ENCODE peak calls at places on chromosome 13, in nine cellular contexts. One of them, this sample, is unnamed.

GRCh38 chr13:44380404-44381165 is 7.0 kb downstream of the SERP2 start:
- DNase-seq in astrocyte: peak
- DNase-seq in tibial nerve: no peak
- DNase-seq in IMR-90: peak
- DNase-seq in dorsolateral prefrontal cortex: no peak
- DNase-seq in transverse colon: no peak
- DNase-seq in ascending aorta: no peak
- DNase-seq in adrenal gland: no peak
- DNase-seq in CD4-positive, alpha-beta T cell: no peak
- DNase-seq in this sample: peak

GRCh38 chr13:33281951-33282595 is 3.5 kb downstream of the STARD13 start:
- DNase-seq in astrocyte: peak
- DNase-seq in tibial nerve: no peak
- DNase-seq in IMR-90: peak
- DNase-seq in dorsolateral prefrontal cortex: no peak
- DNase-seq in transverse colon: no peak
- DNase-seq in ascending aorta: no peak
- DNase-seq in adrenal gland: no peak
- DNase-seq in CD4-positive, alpha-beta T cell: no peak
- DNase-seq in this sample: peak

GRCh38 chr13:97068964-97069815 is 74.9 kb upstream of the OXGR1 start:
- DNase-seq in astrocyte: no peak
- DNase-seq in tibial nerve: no peak
- DNase-seq in IMR-90: no peak
- DNase-seq in dorsolateral prefrontal cortex: no peak
- DNase-seq in transverse colon: no peak
- DNase-seq in ascending aorta: no peak
- DNase-seq in adrenal gland: no peak
- DNase-seq in CD4-positive, alpha-beta T cell: no peak
- DNase-seq in this sample: no peak

GRCh38 chr13:85529216-85529590 is 270.0 kb downstream of the SLITRK6 start:
- DNase-seq in astrocyte: peak
- DNase-seq in tibial nerve: no peak
- DNase-seq in IMR-90: peak
- DNase-seq in dorsolateral prefrontal cortex: no peak
- DNase-seq in transverse colon: no peak
- DNase-seq in ascending aorta: no peak
- DNase-seq in adrenal gland: no peak
- DNase-seq in CD4-positive, alpha-beta T cell: no peak
- DNase-seq in this sample: no peak

GRCh38 chr13:96780105-96780504 is 214.2 kb downstream of the OXGR1 start:
- DNase-seq in astrocyte: no peak
- DNase-seq in tibial nerve: no peak
- DNase-seq in IMR-90: no peak
- DNase-seq in dorsolateral prefrontal cortex: no peak
- DNase-seq in transverse colon: no peak
- DNase-seq in ascending aorta: no peak
- DNase-seq in adrenal gland: no peak
- DNase-seq in CD4-positive, alpha-beta T cell: no peak
- DNase-seq in this sample: no peak

GRCh38 chr13:44031555-44031954 is 151.9 kb downstream of the LACC1 start:
- DNase-seq in astrocyte: no peak
- DNase-seq in tibial nerve: no peak
- DNase-seq in IMR-90: no peak
- DNase-seq in dorsolateral prefrontal cortex: no peak
- DNase-seq in transverse colon: no peak
- DNase-seq in ascending aorta: no peak
- DNase-seq in adrenal gland: no peak
- DNase-seq in CD4-positive, alpha-beta T cell: no peak
- DNase-seq in this sample: no peak

GRCh38 chr13:20769091-20769490 is 4.7 kb downstream of the EEF1AKMT1 start:
- DNase-seq in astrocyte: no peak
- DNase-seq in tibial nerve: no peak
- DNase-seq in IMR-90: no peak
- DNase-seq in dorsolateral prefrontal cortex: no peak
- DNase-seq in transverse colon: no peak
- DNase-seq in ascending aorta: no peak
- DNase-seq in adrenal gland: no peak
- DNase-seq in CD4-positive, alpha-beta T cell: no peak
- DNase-seq in this sample: no peak

GRCh38 chr13:70253411-70253810 is 145.2 kb upstream of the KLHL1 start:
- DNase-seq in astrocyte: peak
- DNase-seq in tibial nerve: no peak
- DNase-seq in IMR-90: no peak
- DNase-seq in dorsolateral prefrontal cortex: no peak
- DNase-seq in transverse colon: no peak
- DNase-seq in ascending aorta: no peak
- DNase-seq in adrenal gland: no peak
- DNase-seq in CD4-positive, alpha-beta T cell: no peak
- DNase-seq in this sample: peak

GRCh38 chr13:85314686-85315085 is 484.5 kb downstream of the SLITRK6 start:
- DNase-seq in astrocyte: no peak
- DNase-seq in tibial nerve: no peak
- DNase-seq in IMR-90: no peak
- DNase-seq in dorsolateral prefrontal cortex: no peak
- DNase-seq in transverse colon: no peak
- DNase-seq in ascending aorta: no peak
- DNase-seq in adrenal gland: no peak
- DNase-seq in CD4-positive, alpha-beta T cell: no peak
- DNase-seq in this sample: no peak

GRCh38 chr13:91922969-91923592 is 524.7 kb downstream of the GPC5 start:
- DNase-seq in astrocyte: no peak
- DNase-seq in tibial nerve: no peak
- DNase-seq in IMR-90: no peak
- DNase-seq in dorsolateral prefrontal cortex: no peak
- DNase-seq in transverse colon: no peak
- DNase-seq in ascending aorta: no peak
- DNase-seq in adrenal gland: no peak
- DNase-seq in CD4-positive, alpha-beta T cell: no peak
- DNase-seq in this sample: no peak

GRCh38 chr13:50921706-50922105 is 12.1 kb downstream of the RNASEH2B start:
- DNase-seq in astrocyte: no peak
- DNase-seq in tibial nerve: no peak
- DNase-seq in IMR-90: no peak
- DNase-seq in dorsolateral prefrontal cortex: no peak
- DNase-seq in transverse colon: no peak
- DNase-seq in ascending aorta: no peak
- DNase-seq in adrenal gland: no peak
- DNase-seq in CD4-positive, alpha-beta T cell: no peak
- DNase-seq in this sample: no peak

GRCh38 chr13:103157034-103157433 is 90.8 kb upstream of the SLC10A2 start:
- DNase-seq in astrocyte: no peak
- DNase-seq in tibial nerve: no peak
- DNase-seq in IMR-90: no peak
- DNase-seq in dorsolateral prefrontal cortex: no peak
- DNase-seq in transverse colon: no peak
- DNase-seq in ascending aorta: no peak
- DNase-seq in adrenal gland: no peak
- DNase-seq in CD4-positive, alpha-beta T cell: no peak
- DNase-seq in this sample: peak

GRCh38 chr13:32829676-32830091 is 186.5 kb upstream of the KL start:
- DNase-seq in astrocyte: peak
- DNase-seq in tibial nerve: no peak
- DNase-seq in IMR-90: peak
- DNase-seq in dorsolateral prefrontal cortex: no peak
- DNase-seq in transverse colon: no peak
- DNase-seq in ascending aorta: no peak
- DNase-seq in adrenal gland: no peak
- DNase-seq in CD4-positive, alpha-beta T cell: no peak
- DNase-seq in this sample: peak

GRCh38 chr13:111217661-111218060 is 102.6 kb downstream of the ARHGEF7 start:
- DNase-seq in astrocyte: no peak
- DNase-seq in tibial nerve: no peak
- DNase-seq in IMR-90: no peak
- DNase-seq in dorsolateral prefrontal cortex: no peak
- DNase-seq in transverse colon: no peak
- DNase-seq in ascending aorta: no peak
- DNase-seq in adrenal gland: peak
- DNase-seq in CD4-positive, alpha-beta T cell: no peak
- DNase-seq in this sample: no peak

GRCh38 chr13:32019612-32020233 is 11.9 kb upstream of the FRY start:
- DNase-seq in astrocyte: peak
- DNase-seq in tibial nerve: no peak
- DNase-seq in IMR-90: peak
- DNase-seq in dorsolateral prefrontal cortex: peak
- DNase-seq in transverse colon: peak
- DNase-seq in ascending aorta: no peak
- DNase-seq in adrenal gland: peak
- DNase-seq in CD4-positive, alpha-beta T cell: no peak
- DNase-seq in this sample: no peak

GRCh38 chr13:19587635-19588300 is 26.4 kb upstream of the TPTE2 start:
- DNase-seq in astrocyte: peak
- DNase-seq in tibial nerve: no peak
- DNase-seq in IMR-90: peak
- DNase-seq in dorsolateral prefrontal cortex: no peak
- DNase-seq in transverse colon: no peak
- DNase-seq in ascending aorta: no peak
- DNase-seq in adrenal gland: no peak
- DNase-seq in CD4-positive, alpha-beta T cell: no peak
- DNase-seq in this sample: peak

GRCh38 chr13:40466271-40466670 is 200.2 kb downstream of the FOXO1 start:
- DNase-seq in astrocyte: no peak
- DNase-seq in tibial nerve: no peak
- DNase-seq in IMR-90: no peak
- DNase-seq in dorsolateral prefrontal cortex: no peak
- DNase-seq in transverse colon: no peak
- DNase-seq in ascending aorta: no peak
- DNase-seq in adrenal gland: no peak
- DNase-seq in CD4-positive, alpha-beta T cell: no peak
- DNase-seq in this sample: no peak

GRCh38 chr13:100301418-100301817 is 212.5 kb downstream of the PCCA start:
- DNase-seq in astrocyte: no peak
- DNase-seq in tibial nerve: no peak
- DNase-seq in IMR-90: no peak
- DNase-seq in dorsolateral prefrontal cortex: no peak
- DNase-seq in transverse colon: no peak
- DNase-seq in ascending aorta: no peak
- DNase-seq in adrenal gland: peak
- DNase-seq in CD4-positive, alpha-beta T cell: no peak
- DNase-seq in this sample: peak
- TF ChIP-seq CTCF in astrocyte: no peak
- TF ChIP-seq CTCF in tibial nerve: no peak
- TF ChIP-seq CTCF in IMR-90: no peak
- TF ChIP-seq CTCF in dorsolateral prefrontal cortex: no peak
- TF ChIP-seq CTCF in transverse colon: no peak
- TF ChIP-seq CTCF in ascending aorta: no peak
- TF ChIP-seq CTCF in adrenal gland: no peak
- TF ChIP-seq CTCF in CD4-positive, alpha-beta T cell: no peak
- TF ChIP-seq CTCF in this sample: no peak

GRCh38 chr13:89401209-89401810 is 1730.1 kb downstream of the SLITRK5 start:
- DNase-seq in astrocyte: peak
- DNase-seq in tibial nerve: no peak
- DNase-seq in IMR-90: peak
- DNase-seq in dorsolateral prefrontal cortex: no peak
- DNase-seq in transverse colon: no peak
- DNase-seq in ascending aorta: no peak
- DNase-seq in adrenal gland: no peak
- DNase-seq in CD4-positive, alpha-beta T cell: no peak
- DNase-seq in this sample: peak
- H3K27ac ChIP-seq in astrocyte: peak
- H3K27ac ChIP-seq in tibial nerve: no peak
- H3K27ac ChIP-seq in IMR-90: peak
- H3K27ac ChIP-seq in dorsolateral prefrontal cortex: no peak
- H3K27ac ChIP-seq in transverse colon: no peak
- H3K27ac ChIP-seq in ascending aorta: no peak
- H3K27ac ChIP-seq in adrenal gland: no peak
- H3K27ac ChIP-seq in CD4-positive, alpha-beta T cell: no peak
- H3K27ac ChIP-seq in this sample: peak

GRCh38 chr13:65926750-65927171 is 1303.4 kb downstream of the PCDH9 start:
- DNase-seq in astrocyte: no peak
- DNase-seq in tibial nerve: no peak
- DNase-seq in IMR-90: no peak
- DNase-seq in dorsolateral prefrontal cortex: no peak
- DNase-seq in transverse colon: peak
- DNase-seq in ascending aorta: no peak
- DNase-seq in adrenal gland: no peak
- DNase-seq in CD4-positive, alpha-beta T cell: no peak
- DNase-seq in this sample: no peak
- TF ChIP-seq CTCF in astrocyte: no peak
- TF ChIP-seq CTCF in tibial nerve: no peak
- TF ChIP-seq CTCF in IMR-90: no peak
- TF ChIP-seq CTCF in dorsolateral prefrontal cortex: no peak
- TF ChIP-seq CTCF in transverse colon: no peak
- TF ChIP-seq CTCF in ascending aorta: no peak
- TF ChIP-seq CTCF in adrenal gland: no peak
- TF ChIP-seq CTCF in CD4-positive, alpha-beta T cell: no peak
- TF ChIP-seq CTCF in this sample: peak

GRCh38 chr13:112819816-112820215 is 130.0 kb downstream of the ATP11A start:
- DNase-seq in astrocyte: no peak
- DNase-seq in tibial nerve: no peak
- DNase-seq in IMR-90: no peak
- DNase-seq in dorsolateral prefrontal cortex: no peak
- DNase-seq in transverse colon: no peak
- DNase-seq in ascending aorta: no peak
- DNase-seq in adrenal gland: no peak
- DNase-seq in CD4-positive, alpha-beta T cell: no peak
- DNase-seq in this sample: no peak

GRCh38 chr13:112820318-112820717 is 130.5 kb downstream of the ATP11A start:
- DNase-seq in astrocyte: no peak
- DNase-seq in tibial nerve: no peak
- DNase-seq in IMR-90: no peak
- DNase-seq in dorsolateral prefrontal cortex: no peak
- DNase-seq in transverse colon: no peak
- DNase-seq in ascending aorta: no peak
- DNase-seq in adrenal gland: no peak
- DNase-seq in CD4-positive, alpha-beta T cell: no peak
- DNase-seq in this sample: no peak

GRCh38 chr13:112819111-112819510 is 129.3 kb downstream of the ATP11A start:
- DNase-seq in astrocyte: no peak
- DNase-seq in tibial nerve: no peak
- DNase-seq in IMR-90: no peak
- DNase-seq in dorsolateral prefrontal cortex: no peak
- DNase-seq in transverse colon: no peak
- DNase-seq in ascending aorta: no peak
- DNase-seq in adrenal gland: no peak
- DNase-seq in CD4-positive, alpha-beta T cell: no peak
- DNase-seq in this sample: no peak

GRCh38 chr13:112818698-112819045 is 128.8 kb downstream of the ATP11A start:
- DNase-seq in astrocyte: no peak
- DNase-seq in tibial nerve: no peak
- DNase-seq in IMR-90: no peak
- DNase-seq in dorsolateral prefrontal cortex: no peak
- DNase-seq in transverse colon: no peak
- DNase-seq in ascending aorta: no peak
- DNase-seq in adrenal gland: no peak
- DNase-seq in CD4-positive, alpha-beta T cell: no peak
- DNase-seq in this sample: no peak

DNA sequence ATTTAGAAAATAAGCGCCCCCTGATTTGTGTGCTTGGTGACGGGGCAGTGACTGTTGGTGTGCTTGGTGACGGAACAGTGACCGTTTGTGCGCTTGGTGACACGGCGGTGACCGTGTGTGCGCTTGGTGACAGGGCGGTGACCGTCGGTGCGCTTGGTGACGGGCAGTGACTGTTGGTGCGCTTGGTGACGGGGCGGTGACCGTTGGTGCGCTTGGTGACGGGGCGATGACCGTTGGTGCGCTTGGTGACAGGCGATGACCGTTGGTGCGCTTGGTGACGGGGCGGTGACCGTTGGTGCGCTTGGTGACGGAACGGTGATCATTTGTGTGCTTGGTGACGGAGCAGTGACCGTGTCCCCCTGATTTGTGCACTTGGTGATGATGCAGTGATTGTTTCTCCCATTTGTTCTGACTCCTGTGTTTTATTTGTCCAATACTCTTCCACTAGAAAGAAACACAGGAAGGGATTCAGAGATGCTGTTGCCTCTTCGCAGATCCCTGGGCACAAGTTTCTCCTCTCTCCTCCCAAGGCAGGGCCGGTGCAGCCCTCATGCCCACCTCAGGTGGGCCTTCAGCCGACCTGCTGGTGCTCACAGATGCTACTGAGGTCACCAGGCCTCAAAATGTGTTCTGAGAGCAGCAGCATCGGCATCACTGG is 128.3 kb downstream of the ATP11A start:
- DNase-seq in astrocyte: no peak
- DNase-seq in tibial nerve: no peak
- DNase-seq in IMR-90: no peak
- DNase-seq in dorsolateral prefrontal cortex: no peak
- DNase-seq in transverse colon: no peak
- DNase-seq in ascending aorta: no peak
- DNase-seq in adrenal gland: no peak
- DNase-seq in CD4-positive, alpha-beta T cell: no peak
- DNase-seq in this sample: no peak
- H3K27ac ChIP-seq in astrocyte: no peak
- H3K27ac ChIP-seq in tibial nerve: no peak
- H3K27ac ChIP-seq in IMR-90: no peak
- H3K27ac ChIP-seq in dorsolateral prefrontal cortex: no peak
- H3K27ac ChIP-seq in transverse colon: no peak
- H3K27ac ChIP-seq in ascending aorta: no peak
- H3K27ac ChIP-seq in adrenal gland: no peak
- H3K27ac ChIP-seq in CD4-positive, alpha-beta T cell: no peak
- H3K27ac ChIP-seq in this sample: no peak